ENCODE peak calls at places on chromosomes 4 and X, in four cellular contexts. G, P, M and Z are unnamed samples.
A peak's percentile ranks its signal among the peaks of the same experiment; 100 is the strongest.

GRCh38 chr4:137312257-137312656 is 220.0 kb downstream of the PCDH18 start:
- DNase-seq in G (no peak), P (peak; percentile 40), M (no peak), Z (peak; percentile 26)

GRCh38 chrX:51332188-51332942 is at the start of gene NUDT10:
- DNase-seq in G (peak; percentile 36), P (peak; percentile 28), M (no peak), Z (no peak)

GRCh38 chr4:6767725-6768538 is 14.6 kb upstream of the KIAA0232 start:
- DNase-seq in G (no peak), P (no peak), M (peak; percentile 79), Z (no peak)

GRCh38 chr4:8101213-8101781 is 57.3 kb downstream of the ABLIM2 start:
- DNase-seq in G (no peak), P (peak; percentile 69), M (peak; percentile 81), Z (no peak)

GRCh38 chr4:64144994-64145393 is 264.3 kb downstream of the TECRL start:
- DNase-seq in G (no peak), P (no peak), M (peak; percentile 42), Z (peak; percentile 73)

GRCh38 chrX:120365320-120365719 is 3.4 kb downstream of the ATP1B4 start:
- DNase-seq in G (no peak), P (peak; percentile 11), M (peak; percentile 1), Z (peak; percentile 46)

GRCh38 chr4:111362891-111363290 is 740.0 kb upstream of the PITX2 start:
- DNase-seq in G (no peak), P (no peak), M (no peak), Z (no peak)

GRCh38 chr4:184558996-184559395 is 84.6 kb upstream of the IRF2 start:
- DNase-seq in G (no peak), P (no peak), M (no peak), Z (no peak)

GRCh38 chrX:683572-683971 is 53.0 kb downstream of the SHOX start:
- DNase-seq in G (no peak), P (no peak), M (no peak), Z (no peak)

GRCh38 chrX:56802428-56802827 is 73.4 kb downstream of the NBDY start:
- DNase-seq in G (no peak), P (no peak), M (no peak), Z (no peak)

GRCh38 chr4:148017801-148018200 is 285.9 kb downstream of the ARHGAP10 start:
- DNase-seq in G (no peak), P (peak; percentile 10), M (no peak), Z (no peak)